ENCODE peak calls at places on chromosomes 6 and 20, in nine cellular contexts. O is GM23248, W is small intestine, A is psoas muscle, D is endothelial cell of umbilical vein, K is H9, Z is colonic mucosa, H is breast epithelium, B is pancreas. N is an unnamed sample. For H3K4me1, the result is how much of the 10 kb centered on the place peaks cover.

GRCh38 chr20:31705598-31706597 is 16.8 kb downstream of the BCL2L1 start:
- DNase-seq in Z (no peak), A (no peak), B (no peak), O (no peak), W (peak), D (no peak), K (no peak), H (no peak), N (no peak)

GRCh38 chr6:138307352-138307751 is 70.4 kb upstream of the SMIM28 start:
- DNase-seq in O (no peak), Z (no peak), W (no peak), A (no peak), H (no peak), D (peak), K (no peak), B (no peak), N (no peak)

GRCh38 chr20:10682939-10683338 is 9.1 kb upstream of the JAG1 start:
- DNase-seq in D (no peak), H (no peak), B (no peak), K (no peak), O (no peak), Z (no peak), W (no peak), A (no peak), N (no peak)

GRCh38 chr6:170208651-170209353 is 82.1 kb downstream of the DLL1 start:
- DNase-seq in B (no peak), H (no peak), K (peak), O (no peak), D (no peak), W (no peak), Z (peak), A (no peak), N (no peak)

GRCh38 chr6:110664933-110665332 is 150.3 kb downstream of the CDK19 start:
- DNase-seq in D (no peak), Z (no peak), B (no peak), W (peak), K (no peak), A (no peak), H (no peak), O (peak), N (no peak)

GRCh38 chr20:16493486-16493885 is 79.8 kb downstream of the KIF16B start:
- DNase-seq in K (no peak), D (no peak), W (no peak), A (no peak), Z (no peak), B (no peak), H (no peak), O (no peak), N (no peak)

GRCh38 chr6:84137989-84138575 is 89.4 kb downstream of the CEP162 start:
- DNase-seq in Z (no peak), O (no peak), D (peak), W (no peak), A (no peak), B (no peak), H (no peak), K (no peak), N (no peak)

GRCh38 chr6:170094686-170095272 is 196.1 kb downstream of the DLL1 start:
- DNase-seq in B (peak), K (no peak), D (no peak), H (no peak), O (no peak), Z (no peak), A (no peak), W (no peak), N (no peak)

GRCh38 chr6:10720229-10720959 is 2.5 kb upstream of the TMEM14C start:
- DNase-seq in Z (peak), B (peak), D (peak), O (peak), W (peak), K (no peak), H (no peak), A (peak), N (no peak)

GRCh38 chr6:29847871-29848630 is 20.4 kb downstream of the HLA-G start:
- DNase-seq in H (peak), Z (peak), D (peak), B (peak), A (peak), W (peak), K (peak), O (peak), N (peak)

GRCh38 chr6:27742833-27743573 is 169.2 kb downstream of the OR2B2 start:
- DNase-seq in B (no peak), W (no peak), A (no peak), D (no peak), Z (no peak), H (no peak), K (no peak), O (no peak), N (no peak)

GRCh38 chr6:137878810-137879285 is 11.8 kb downstream of the TNFAIP3 start:
- DNase-seq in B (no peak), Z (no peak), O (no peak), W (no peak), D (no peak), H (no peak), K (peak), A (peak), N (peak)

GRCh38 chr6:90538651-90539050 is 48.2 kb downstream of the MAP3K7 start:
- DNase-seq in W (peak), O (peak), H (no peak), B (no peak), D (peak), Z (peak), K (no peak), A (no peak), N (no peak)

GRCh38 chr6:105177521-105177920 is 2.3 kb downstream of the POPDC3 start:
- DNase-seq in D (no peak), K (no peak), H (no peak), Z (no peak), A (no peak), B (no peak), W (no peak), O (no peak), N (no peak)

GRCh38 chr20:22070546-22070945 is 365.1 kb downstream of the PAX1 start:
- DNase-seq in B (no peak), D (peak), H (no peak), A (peak), O (peak), W (no peak), Z (no peak), K (no peak), N (no peak)

GRCh38 chr6:2655844-2656433 is 94.8 kb downstream of the MYLK4 start:
- DNase-seq in O (no peak), D (no peak), A (no peak), W (no peak), Z (no peak), H (no peak), K (no peak), B (no peak), N (no peak)

GRCh38 chr6:151248295-151248694 is 8.5 kb downstream of the AKAP12 start:
- DNase-seq in H (no peak), O (no peak), Z (no peak), W (no peak), D (no peak), A (no peak), K (no peak), B (no peak), N (no peak)

GRCh38 chr6:6218246-6219085 is 102.0 kb downstream of the F13A1 start:
- DNase-seq in H (no peak), O (peak), A (peak), B (no peak), K (no peak), W (no peak), D (no peak), Z (no peak), N (no peak)

GRCh38 chr6:75213732-75214131 is 7.9 kb upstream of the COL12A1 start:
- DNase-seq in B (no peak), W (no peak), Z (no peak), D (no peak), A (no peak), H (no peak), O (no peak), K (no peak), N (no peak)

GRCh38 chr6:154766993-154767392 is 33.8 kb downstream of the SCAF8 start:
- DNase-seq in Z (no peak), B (no peak), D (peak), O (peak), H (no peak), A (no peak), K (no peak), W (no peak), N (no peak)
- H3K4me1 ChIP-seq in Z (under half), B (under half), D (under half), O (under half), H (under half), A (half or more), K (under half), W (under half), N (under half)

DNA sequence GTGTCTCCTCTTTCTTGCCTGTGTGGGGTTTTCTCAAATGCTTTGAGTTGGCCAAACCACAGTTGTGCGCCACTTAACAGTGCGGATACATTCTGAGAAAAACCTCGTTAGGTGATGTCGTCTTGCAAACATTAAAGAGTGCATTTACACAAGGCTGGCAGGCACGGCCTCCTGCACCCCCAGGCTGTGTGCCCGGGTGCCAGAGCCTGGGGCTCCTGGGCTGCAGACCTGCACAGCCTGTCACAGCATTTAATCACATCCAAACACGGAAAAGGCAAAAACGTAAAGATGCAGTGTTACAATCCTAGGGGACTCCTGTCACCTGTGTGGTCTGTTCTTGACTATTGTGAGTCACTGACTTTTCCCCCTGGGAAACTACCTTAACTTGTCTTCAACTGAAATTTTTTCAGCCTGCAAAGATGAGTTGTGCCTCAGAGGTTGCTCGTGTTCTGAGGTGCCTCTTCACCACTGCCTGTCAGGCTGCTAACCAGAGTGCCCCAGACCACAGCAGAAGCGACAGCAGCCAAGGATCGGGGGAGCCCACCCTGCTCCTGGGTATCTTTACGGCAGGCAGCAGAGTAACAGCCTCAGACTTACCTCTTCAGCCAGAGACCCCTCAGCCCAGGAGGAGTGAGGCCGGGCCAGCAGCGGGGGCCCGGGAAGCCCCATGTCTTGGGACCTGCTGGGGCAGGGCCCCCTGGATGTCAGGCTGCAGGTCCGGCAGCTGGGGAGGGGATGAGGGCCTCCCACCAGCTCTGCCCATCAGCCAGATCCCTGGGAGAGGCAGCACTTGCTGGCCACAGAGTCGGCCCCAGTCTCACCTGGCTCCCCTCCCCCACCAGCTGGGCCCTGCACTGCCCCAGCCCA is 683 bp upstream of the C20orf204 start:
- DNase-seq in A (no peak), W (no peak), K (no peak), D (no peak), Z (no peak), B (no peak), O (no peak), H (no peak), N (no peak)
- H3K4me1 ChIP-seq in A (under half), W (under half), K (under half), D (under half), Z (under half), B (under half), O (under half), H (under half), N (under half)

GRCh38 chr6:8628063-8628462 is 192.7 kb upstream of the SLC35B3 start:
- DNase-seq in B (no peak), W (no peak), H (no peak), A (no peak), D (no peak), K (no peak), O (no peak), Z (no peak), N (no peak)

GRCh38 chr6:8623441-8623840 is 188.1 kb upstream of the SLC35B3 start:
- DNase-seq in H (no peak), W (no peak), O (no peak), K (no peak), A (no peak), Z (no peak), B (no peak), D (no peak), N (no peak)

GRCh38 chr6:8627085-8627861 is 191.9 kb upstream of the SLC35B3 start:
- DNase-seq in H (no peak), K (no peak), Z (no peak), B (no peak), D (no peak), O (peak), W (no peak), A (no peak), N (no peak)
- H3K4me1 ChIP-seq in H (under half), K (under half), Z (under half), B (under half), D (under half), O (under half), W (under half), A (under half), N (under half)

GRCh38 chr6:118882314-118882905 is 11.5 kb upstream of the ASF1A start:
- DNase-seq in Z (no peak), B (no peak), O (no peak), K (no peak), W (no peak), A (no peak), H (no peak), D (no peak), N (no peak)

GRCh38 chr6:118889163-118889562 is 4.8 kb upstream of the ASF1A start:
- DNase-seq in O (no peak), B (no peak), D (no peak), Z (no peak), K (no peak), A (no peak), W (no peak), H (no peak), N (no peak)

GRCh38 chr6:118881440-118882313 is 12.3 kb upstream of the ASF1A start:
- DNase-seq in B (no peak), O (no peak), W (no peak), Z (no peak), A (no peak), H (no peak), D (no peak), K (peak), N (no peak)

GRCh38 chr6:118890997-118891790 is 2.8 kb upstream of the ASF1A start:
- DNase-seq in B (no peak), H (no peak), O (peak), A (no peak), W (no peak), D (no peak), K (no peak), Z (no peak), N (no peak)

DNA sequence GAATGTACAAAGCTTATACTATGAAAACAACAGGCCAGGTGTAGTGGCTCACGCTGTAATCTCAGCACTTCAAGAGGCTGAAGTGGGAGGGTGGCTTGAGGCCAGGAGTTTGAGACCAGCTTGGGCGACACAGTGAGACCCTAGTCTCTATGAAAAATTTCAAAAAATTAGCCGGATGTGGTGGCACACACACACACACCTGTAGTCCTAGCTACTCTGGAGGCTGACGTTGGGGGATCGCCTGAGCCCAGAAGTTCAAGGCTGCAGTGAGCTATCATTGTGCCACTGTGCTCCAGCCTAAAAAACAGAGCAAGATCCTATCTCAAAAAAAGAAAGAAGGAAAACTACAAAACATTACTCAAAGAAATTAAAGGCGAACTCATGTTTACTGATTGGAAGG is 7.3 kb upstream of the ASF1A start:
- DNase-seq in B (no peak), H (no peak), O (no peak), D (no peak), K (no peak), A (no peak), Z (no peak), W (no peak), N (no peak)
- H3K4me1 ChIP-seq in B (under half), H (under half), O (under half), D (under half), K (under half), A (under half), Z (under half), W (under half), N (under half)

GRCh38 chr6:33914519-33915120 is 110.8 kb upstream of the MLN start:
- DNase-seq in O (no peak), Z (no peak), B (no peak), D (no peak), H (no peak), K (no peak), A (no peak), W (peak), N (no peak)
- H3K4me1 ChIP-seq in O (under half), Z (under half), B (under half), D (under half), H (under half), K (under half), A (under half), W (under half), N (under half)

GRCh38 chr20:33842346-33842745 is 31.2 kb downstream of the CHMP4B start:
- DNase-seq in H (no peak), O (no peak), W (no peak), Z (no peak), A (no peak), B (peak), K (no peak), D (no peak), N (no peak)
- H3K4me1 ChIP-seq in H (under half), O (under half), W (under half), Z (half or more), A (half or more), B (under half), K (under half), D (under half), N (under half)

DNA sequence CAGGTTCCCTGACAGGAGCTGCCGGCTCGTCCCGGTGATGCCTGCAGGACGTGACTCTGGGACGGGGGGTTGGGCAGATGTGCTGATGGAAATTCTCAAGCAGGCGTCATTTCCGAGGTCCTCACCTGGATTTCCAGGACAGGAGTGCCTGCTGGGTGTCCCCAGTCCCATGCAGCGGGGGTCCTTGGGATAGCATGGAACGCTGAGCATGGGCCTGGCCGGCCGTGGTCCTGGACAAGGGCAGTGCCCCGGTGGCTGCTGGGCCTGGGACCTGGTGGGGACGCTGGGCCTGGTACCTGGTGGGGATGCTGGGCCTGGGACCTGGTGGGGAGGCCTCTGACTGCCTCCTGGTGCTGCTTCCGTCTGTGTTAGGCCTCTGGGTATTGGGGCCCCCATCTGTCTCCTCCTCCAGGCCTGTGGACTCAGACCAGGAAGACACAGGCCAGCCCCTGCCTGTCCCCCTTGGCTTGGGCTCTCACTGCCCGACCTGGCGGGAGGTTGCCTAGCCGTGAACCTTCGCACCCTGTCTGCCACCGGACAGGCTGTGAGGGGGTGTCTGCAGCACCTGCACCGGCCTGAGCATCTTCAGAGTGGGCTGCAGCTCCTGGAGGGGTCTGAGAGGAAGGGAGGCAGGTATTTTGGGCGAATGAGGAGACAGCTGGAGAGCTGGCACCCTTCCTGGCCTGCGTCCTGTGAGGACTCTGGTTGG is 6.2 kb downstream of the RTEL1 start:
- DNase-seq in O (no peak), B (no peak), H (no peak), D (no peak), K (no peak), W (no peak), Z (no peak), A (no peak), N (no peak)
- H3K4me1 ChIP-seq in O (under half), B (under half), H (under half), D (under half), K (under half), W (under half), Z (under half), A (under half), N (under half)

GRCh38 chr6:31736026-31736767 is at the start of gene CLIC1:
- DNase-seq in B (peak), D (peak), W (peak), A (peak), Z (peak), H (peak), K (peak), O (peak), N (no peak)
- H3K4me1 ChIP-seq in B (under half), D (under half), W (under half), A (under half), Z (under half), H (under half), K (under half), O (under half), N (under half)

DNA sequence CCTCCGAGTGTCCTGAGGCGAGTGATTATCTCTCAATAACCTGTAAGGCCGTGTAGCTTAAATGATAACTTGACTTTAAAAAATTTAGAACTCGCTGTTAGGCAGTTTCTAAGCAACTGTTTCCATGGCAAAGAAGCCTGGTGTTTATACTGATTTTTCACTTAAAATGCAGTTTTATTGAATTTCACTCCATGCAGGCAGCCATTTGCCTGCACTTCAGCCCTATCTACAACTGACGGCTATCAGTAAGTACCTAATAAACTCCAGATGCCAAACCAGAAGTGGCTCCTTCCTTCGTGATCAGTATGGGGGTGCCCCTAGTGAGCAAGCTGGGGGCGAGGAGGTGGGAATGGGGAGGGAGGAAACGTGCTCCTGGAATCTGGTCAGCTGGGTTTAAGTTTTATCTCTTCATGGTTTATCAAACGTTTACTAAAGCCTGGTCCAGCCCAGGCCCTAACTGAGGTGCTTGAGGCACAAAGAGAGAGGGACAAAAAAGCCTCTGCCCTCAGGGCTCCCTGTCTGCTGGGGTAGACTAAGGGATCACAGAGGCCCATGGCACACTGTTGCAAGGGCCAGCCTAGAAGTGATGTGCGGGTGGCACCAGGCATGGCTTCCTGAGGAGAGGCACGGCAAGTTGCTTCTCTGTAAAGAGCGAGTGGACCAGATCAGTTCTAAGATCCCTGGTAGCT is 45.5 kb downstream of the TTI1 start:
- DNase-seq in B (no peak), Z (no peak), O (no peak), D (no peak), A (no peak), W (peak), K (no peak), H (no peak), N (no peak)
- H3K4me1 ChIP-seq in B (under half), Z (under half), O (under half), D (under half), A (half or more), W (under half), K (under half), H (under half), N (under half)

N was measured in iPS DF 6.9.